ENCODE peak calls at places on chromosomes 13 and 19, in six cellular contexts. D is left lung, S is NCI-H226, F is body of pancreas, I is NCI-H524, A is omental fat pad. Z is an unnamed sample.

GRCh38 chr13:28576037-28576436 is 81.1 kb upstream of the FLT1 start:
- DNase-seq in F (no peak), D (no peak), S (no peak), I (no peak), A (no peak), Z (no peak)

GRCh38 chr19:35000647-35001501 is 751 bp downstream of the GRAMD1A start:
- DNase-seq in S (no peak), D (no peak), F (peak), I (peak), A (no peak), Z (peak)

GRCh38 chr13:31625115-31625514 is 114.2 kb upstream of the RXFP2 start:
- DNase-seq in S (no peak), A (no peak), I (no peak), D (no peak), F (no peak), Z (no peak)

GRCh38 chr13:90968510-90968909 is 379.0 kb upstream of the MIR17HG start:
- DNase-seq in S (no peak), D (no peak), A (no peak), I (peak), F (peak), Z (no peak)

GRCh38 chr13:110250258-110250891 is 56.6 kb downstream of the COL4A1 start:
- DNase-seq in F (no peak), S (peak), I (no peak), D (no peak), A (peak), Z (peak)

GRCh38 chr13:78238911-78239310 is 320.3 kb upstream of the EDNRB start:
- DNase-seq in I (no peak), A (no peak), S (peak), D (no peak), F (no peak), Z (no peak)

GRCh38 chr13:95607363-95607762 is 37.1 kb downstream of the DZIP1 start:
- DNase-seq in D (no peak), A (no peak), F (no peak), I (no peak), S (peak), Z (peak)

GRCh38 chr13:88074794-88075509 is 403.8 kb downstream of the SLITRK5 start:
- DNase-seq in F (no peak), I (no peak), A (no peak), S (peak), D (no peak), Z (no peak)

GRCh38 chr19:38930776-38931761 is at the start of gene MRPS12:
- DNase-seq in A (peak), F (peak), S (peak), D (peak), I (peak), Z (peak)

GRCh38 chr19:12603714-12604113 is 6.9 kb downstream of the ZNF490 start:
- DNase-seq in F (no peak), S (peak), A (no peak), I (no peak), D (no peak), Z (no peak)

GRCh38 chr13:48410199-48410598 is 2.7 kb downstream of the LPAR6 start:
- DNase-seq in A (no peak), F (no peak), S (no peak), I (no peak), D (no peak), Z (peak)

GRCh38 chr13:94701313-94702180 is 10.8 kb downstream of the SOX21 start:
- DNase-seq in F (no peak), A (no peak), D (no peak), I (no peak), S (no peak), Z (no peak)

GRCh38 chr13:19845758-19846157 is 17.7 kb downstream of the ZMYM5 start:
- DNase-seq in S (peak), D (no peak), A (no peak), I (no peak), F (no peak), Z (peak)

GRCh38 chr13:21898990-21899389 is 228.1 kb downstream of the FGF9 start:
- DNase-seq in S (no peak), F (no peak), I (no peak), D (no peak), A (no peak), Z (no peak)

GRCh38 chr13:26499209-26499601 is 58.3 kb upstream of the WASF3 start:
- DNase-seq in A (no peak), S (no peak), I (no peak), F (no peak), D (no peak), Z (no peak)